ENCODE peak calls at places on chromosomes 4 and X, in five cellular contexts. X, J, A, Q and U are unnamed samples. For H3K4me1, the result is how much of the 10 kb centered on the place peaks cover.

GRCh38 chr4:69727924-69728323 is 32.5 kb downstream of the SULT1B1 start:
- DNase-seq in Q (no peak), J (no peak), A (no peak), X (no peak), U (no peak)

GRCh38 chr4:89196056-89196674 is 84.8 kb downstream of the TIGD2 start:
- DNase-seq in A (no peak), J (no peak), X (no peak), Q (no peak), U (no peak)

GRCh38 chr4:5544762-5545161 is 163.6 kb downstream of the EVC2 start:
- DNase-seq in Q (no peak), A (no peak), X (no peak), J (no peak), U (no peak)

GRCh38 chrX:10015711-10016515 is 48.8 kb downstream of the CLDN34 start:
- DNase-seq in A (no peak), X (peak), J (peak), Q (no peak), U (no peak)

GRCh38 chr4:89765966-89766365 is 71.0 kb downstream of the SNCA start:
- DNase-seq in Q (no peak), X (no peak), J (no peak), A (no peak), U (no peak)

GRCh38 chrX:109886122-109886761 is 116.7 kb upstream of the TMEM164 start:
- DNase-seq in A (no peak), Q (no peak), X (no peak), J (no peak), U (no peak)

GRCh38 chrX:46683023-46683422 is 75.9 kb downstream of the SLC9A7 start:
- DNase-seq in A (no peak), J (no peak), Q (no peak), X (no peak), U (no peak)

GRCh38 chr4:182144621-182145359 is 98.4 kb upstream of the TENM3 start:
- DNase-seq in A (no peak), X (peak), Q (no peak), J (peak), U (no peak)

GRCh38 chrX:77936299-77936698 is 25.8 kb downstream of the ATP7A start:
- DNase-seq in X (no peak), Q (no peak), J (no peak), A (no peak), U (no peak)

GRCh38 chrX:10221651-10222050 is 64.9 kb downstream of the CLCN4 start:
- DNase-seq in Q (no peak), X (no peak), A (no peak), J (no peak), U (no peak)

GRCh38 chr4:5019274-5019673 is at the start of gene CYTL1:
- DNase-seq in A (no peak), Q (no peak), X (no peak), J (no peak), U (no peak)

GRCh38 chr4:114600066-114600552 is 1.5 kb downstream of the UGT8 start:
- DNase-seq in Q (no peak), J (no peak), A (no peak), X (no peak), U (no peak)

GRCh38 chrX:48890296-48890925 is 7.2 kb downstream of the TIMM17B start:
- DNase-seq in A (peak), J (peak), X (no peak), Q (no peak), U (no peak)

GRCh38 chrX:8879750-8880149 is 78.6 kb upstream of the FAM9A start:
- DNase-seq in Q (no peak), A (no peak), J (no peak), X (no peak), U (no peak)

GRCh38 chr4:153486281-153487151 is 20.4 kb downstream of the TMEM131L start:
- DNase-seq in J (peak), A (no peak), X (no peak), Q (no peak), U (peak)

GRCh38 chr4:95505149-95505548 is 43.6 kb downstream of the UNC5C start:
- DNase-seq in J (no peak), Q (no peak), A (no peak), X (no peak), U (no peak)

GRCh38 chr4:113823291-113823659 is 61.7 kb upstream of the CAMK2D start:
- DNase-seq in A (no peak), J (no peak), X (no peak), Q (no peak), U (no peak)

GRCh38 chr4:2837904-2838496 is 5.6 kb upstream of the ADD1 start:
- DNase-seq in A (peak), J (peak), Q (no peak), X (no peak), U (no peak)

DNA sequence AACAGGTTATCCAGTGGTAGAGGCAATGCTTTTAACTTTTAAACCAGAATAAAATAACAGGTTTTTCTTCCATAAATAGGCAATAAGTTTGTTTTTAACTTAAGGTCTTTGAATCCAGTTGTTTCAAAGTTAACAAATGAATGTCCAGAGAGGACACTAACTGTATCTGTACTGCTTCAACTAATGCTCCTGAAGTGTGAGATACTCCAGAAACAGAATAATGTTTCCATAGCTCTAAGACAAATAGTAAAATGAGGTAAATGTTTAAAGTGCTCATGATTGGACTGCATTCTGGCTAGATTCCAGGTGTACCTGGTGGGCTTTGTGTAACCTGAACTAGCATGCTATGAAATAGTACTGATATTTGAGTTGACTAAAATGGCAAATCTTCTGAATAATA is 51.7 kb downstream of the METTL14 start:
- DNase-seq in A (no peak), J (no peak), Q (no peak), X (no peak), U (no peak)
- H3K27ac ChIP-seq in A (no peak), J (no peak), Q (no peak), X (no peak), U (no peak)

GRCh38 chr4:102430511-102430910 is 70.6 kb upstream of the NFKB1 start:
- DNase-seq in X (no peak), Q (no peak), A (no peak), J (no peak), U (no peak)

GRCh38 chr4:102427599-102427998 is 73.6 kb upstream of the NFKB1 start:
- DNase-seq in A (no peak), J (no peak), X (no peak), Q (no peak), U (no peak)

GRCh38 chr4:102431608-102431961 is 69.6 kb upstream of the NFKB1 start:
- DNase-seq in J (no peak), Q (no peak), A (no peak), X (no peak), U (no peak)

DNA sequence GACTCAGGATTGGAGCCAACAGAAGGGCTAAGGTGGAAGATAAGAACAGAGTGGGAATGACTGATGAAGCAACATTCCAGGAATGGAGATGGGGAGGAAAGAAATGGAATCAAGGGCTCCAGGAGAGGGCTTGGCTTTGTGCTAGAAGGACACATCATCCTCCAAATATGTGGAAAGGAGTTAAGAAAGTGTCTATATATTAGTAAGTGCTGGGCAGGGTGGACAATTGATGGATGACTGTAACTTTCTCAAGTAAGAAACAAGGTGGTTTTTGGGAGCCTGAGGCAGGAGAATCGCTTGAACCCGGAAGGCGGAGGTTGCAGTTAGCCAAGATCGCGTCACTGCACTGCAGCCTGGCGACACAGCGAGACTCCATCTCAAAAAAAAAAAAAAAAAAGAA is 71.6 kb upstream of the NFKB1 start:
- DNase-seq in Q (no peak), A (no peak), X (no peak), J (no peak), U (no peak)
- TF ChIP-seq CTCF in Q (no peak), A (no peak), X (no peak), J (no peak), U (no peak)

DNA sequence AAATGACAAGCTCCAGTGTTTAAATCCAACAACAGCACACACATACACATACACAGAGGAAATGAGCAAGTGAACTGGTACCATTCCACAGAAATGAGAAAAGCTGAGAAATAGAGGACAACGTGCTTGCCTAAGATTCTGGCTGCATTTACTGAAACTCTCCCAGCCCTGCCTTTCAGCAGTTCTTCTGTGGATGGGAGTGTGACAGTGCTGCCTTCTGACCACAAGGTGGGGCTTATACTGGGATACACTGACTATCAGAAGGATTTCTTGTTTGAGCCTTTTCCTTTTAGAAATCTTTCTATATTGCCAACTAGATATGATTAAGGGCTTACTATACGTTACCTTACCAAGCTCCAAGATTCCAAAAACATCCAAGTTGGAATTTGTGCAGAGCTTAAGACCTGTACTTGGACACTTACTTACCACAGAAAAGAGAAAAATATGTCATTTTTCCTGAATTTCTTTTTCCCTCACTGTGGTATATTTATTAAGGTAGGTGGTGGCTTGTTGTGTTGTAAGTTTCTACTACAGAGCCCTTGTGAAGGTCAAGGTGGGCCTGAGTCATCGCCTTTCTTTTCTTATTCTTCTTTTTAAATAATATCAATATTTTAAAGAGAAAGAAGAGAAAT is 10.7 kb upstream of the CXCL8 start:
- DNase-seq in Q (no peak), J (peak), X (peak), A (no peak), U (peak)
- H3K4me1 ChIP-seq in Q (under half), J (under half), X (under half), A (under half), U (under half)

GRCh38 chr4:188032583-188032982 is 37.0 kb downstream of the ZFP42 start:
- DNase-seq in A (no peak), J (no peak), Q (no peak), X (no peak), U (no peak)
- H3K27ac ChIP-seq in A (no peak), J (no peak), Q (no peak), X (no peak), U (no peak)

GRCh38 chrX:15566244-15566643 is 34.5 kb downstream of the ACE2 start:
- DNase-seq in A (no peak), J (no peak), X (no peak), Q (no peak), U (no peak)

GRCh38 chrX:15567267-15567666 is 33.5 kb downstream of the ACE2 start:
- DNase-seq in J (no peak), Q (no peak), X (no peak), A (no peak), U (no peak)

GRCh38 chrX:15567886-15568616 is 32.7 kb downstream of the ACE2 start:
- DNase-seq in Q (no peak), A (no peak), J (no peak), X (no peak), U (no peak)

GRCh38 chrX:15563056-15563455 is 37.7 kb downstream of the ACE2 start:
- DNase-seq in J (no peak), X (no peak), Q (no peak), A (no peak), U (no peak)

GRCh38 chrX:15564981-15565579 is 35.7 kb downstream of the ACE2 start:
- DNase-seq in Q (no peak), A (no peak), J (peak), X (peak), U (peak)
- TF ChIP-seq CTCF in Q (peak), A (peak), J (peak), X (peak), U (peak)

DNA sequence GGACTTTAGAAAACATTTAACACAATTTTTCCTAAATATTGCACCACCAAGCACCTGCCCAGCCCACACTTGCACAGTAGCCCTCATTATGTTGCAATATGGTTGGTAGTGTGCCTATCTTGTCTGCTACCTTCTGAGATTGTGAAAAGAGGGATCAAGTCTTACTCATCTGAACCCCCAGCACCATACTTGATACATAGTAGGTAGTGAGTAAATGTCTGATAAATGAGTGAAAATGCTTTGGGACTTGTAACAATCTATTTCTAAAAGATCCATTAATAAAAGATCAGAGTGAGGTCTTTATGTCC is 118.4 kb upstream of the MED14 start:
- DNase-seq in A (no peak), J (no peak), X (no peak), Q (no peak), U (no peak)
- H3K4me1 ChIP-seq in A (under half), J (under half), X (under half), Q (under half), U (under half)

GRCh38 chr4:105061136-105061696 is 85.5 kb upstream of the TET2 start:
- DNase-seq in J (no peak), Q (peak), X (no peak), A (peak), U (no peak)

GRCh38 chr4:105059337-105059736 is 87.3 kb upstream of the TET2 start:
- DNase-seq in Q (no peak), X (no peak), A (no peak), J (no peak), U (no peak)

GRCh38 chr4:105058177-105058812 is 88.4 kb upstream of the TET2 start:
- DNase-seq in A (no peak), J (no peak), Q (no peak), X (no peak), U (no peak)

GRCh38 chr4:105060628-105061027 is 86.0 kb upstream of the TET2 start:
- DNase-seq in A (no peak), Q (no peak), X (no peak), J (no peak), U (no peak)

GRCh38 chr4:105061720-105062119 is 85.0 kb upstream of the TET2 start:
- DNase-seq in X (no peak), J (no peak), Q (no peak), A (no peak), U (no peak)
- H3K27ac ChIP-seq in X (no peak), J (no peak), Q (no peak), A (no peak), U (no peak)

GRCh38 chr4:129968366-129968765 is 872.4 kb downstream of the C4orf33 start:
- DNase-seq in Q (no peak), J (no peak), X (no peak), A (no peak), U (no peak)

GRCh38 chr4:129968778-129969177 is 872.8 kb downstream of the C4orf33 start:
- DNase-seq in Q (no peak), A (no peak), X (no peak), J (no peak), U (no peak)

GRCh38 chr4:129971419-129971818 is 875.5 kb downstream of the C4orf33 start:
- DNase-seq in A (no peak), X (no peak), J (no peak), Q (no peak), U (no peak)

GRCh38 chr4:129972257-129972656 is 876.3 kb downstream of the C4orf33 start:
- DNase-seq in A (no peak), J (no peak), X (no peak), Q (no peak), U (no peak)
- TF ChIP-seq CTCF in A (no peak), J (no peak), X (no peak), Q (no peak), U (no peak)